ENCODE peak calls at places on chromosomes 16 and 17, in four cellular contexts. P is SW 1271, M is substantia nigra, K is EH. W is an unnamed sample.

GRCh38 chr16:23803591-23804123 is 32.1 kb upstream of the PRKCB start:
- DNase-seq in P (peak; percentile 1), M (peak; percentile 56), K (peak; percentile 41), W (no peak)

GRCh38 chr16:29993191-29993902 is 2.1 kb downstream of the HIRIP3 start:
- DNase-seq in P (no peak), M (no peak), K (no peak), W (no peak)

GRCh38 chr17:82648761-82649474 is 674 bp upstream of the WDR45B start:
- DNase-seq in P (no peak), M (peak; percentile 67), K (no peak), W (no peak)

GRCh38 chr16:86895609-86896008 is 317.3 kb downstream of the FOXL1 start:
- DNase-seq in P (no peak), M (no peak), K (no peak), W (no peak)

GRCh38 chr17:8479431-8479947 is 43.8 kb downstream of the NDEL1 start:
- DNase-seq in P (no peak), M (peak; percentile 70), K (peak; percentile 79), W (no peak)

GRCh38 chr17:44587339-44587738 is 30.1 kb downstream of the FZD2 start:
- DNase-seq in P (peak; percentile 82), M (no peak), K (peak; percentile 97), W (peak; percentile 21)

GRCh38 chr16:79437764-79438728 is 162.5 kb downstream of the MAF start:
- DNase-seq in P (no peak), M (peak; percentile 42), K (no peak), W (no peak)

GRCh38 chr17:34620458-34620857 is 41.1 kb downstream of the TMEM132E start:
- DNase-seq in P (no peak), M (no peak), K (peak; percentile 1), W (no peak)

GRCh38 chr16:987846-988245 is 6.3 kb downstream of the SOX8 start:
- DNase-seq in P (no peak), M (peak; percentile 67), K (no peak), W (no peak)

GRCh38 chr17:32831627-32832243 is 45.2 kb downstream of the MYO1D start:
- DNase-seq in P (no peak), M (no peak), K (no peak), W (no peak)

GRCh38 chr17:77741109-77741508 is 217.4 kb upstream of the TNRC6C start:
- DNase-seq in P (no peak), M (no peak), K (no peak), W (no peak)

GRCh38 chr17:73423806-73424205 is 112.0 kb upstream of the CDC42EP4 start:
- DNase-seq in P (no peak), M (no peak), K (no peak), W (no peak)

GRCh38 chr17:40031706-40032105 is 16.5 kb downstream of the CSF3 start:
- DNase-seq in P (no peak), M (no peak), K (no peak), W (no peak)

GRCh38 chr17:44916781-44917241 is 1.5 kb upstream of the GFAP start:
- DNase-seq in P (no peak), M (peak; percentile 64), K (peak; percentile 50), W (no peak)

GRCh38 chr17:29930399-29931010 is 477 bp upstream of the SSH2 start:
- DNase-seq in P (peak; percentile 65), M (no peak), K (no peak), W (no peak)

GRCh38 chr17:72373910-72374741 is 253.3 kb downstream of the SOX9 start:
- DNase-seq in P (no peak), M (no peak), K (peak; percentile 34), W (no peak)

GRCh38 chr17:41666336-41666680 is 22.4 kb upstream of the EIF1 start:
- DNase-seq in P (peak; percentile 49), M (no peak), K (peak; percentile 70), W (no peak)

W was measured in GOT3.